ENCODE peak calls at places on chromosomes 1 and 21, in five cellular contexts. R is HTR-8/SVneo, H is foreskin fibroblast, M is ovary, A is AG08396. I is an unnamed sample.

GRCh38 chr1:225476538-225476988 is 48.7 kb upstream of the LBR start:
- DNase-seq in R (no peak), H (no peak), M (no peak), A (no peak), I (no peak)

GRCh38 chr1:184929711-184930202 is 44.6 kb downstream of the NIBAN1 start:
- DNase-seq in R (no peak), H (no peak), M (no peak), A (no peak), I (no peak)

GRCh38 chr1:41241748-41242644 is at the start of gene SCMH1:
- DNase-seq in R (no peak), H (peak), M (peak), A (peak), I (peak)

GRCh38 chr1:15703562-15703961 is 19.4 kb downstream of the PLEKHM2 start:
- DNase-seq in R (peak), H (peak), M (peak), A (peak), I (peak)

GRCh38 chr21:37208056-37208705 is 59.0 kb downstream of the VPS26C start:
- DNase-seq in R (no peak), H (peak), M (no peak), A (peak), I (no peak)

GRCh38 chr1:223504741-223505140 is 111.5 kb downstream of the CCDC185 start:
- DNase-seq in R (no peak), H (peak), M (no peak), A (peak), I (no peak)

GRCh38 chr1:115134231-115134630 is 44.9 kb upstream of the TSPAN2 start:
- DNase-seq in R (no peak), H (no peak), M (no peak), A (no peak), I (no peak)

GRCh38 chr1:1435911-1436633 is 582 bp downstream of the VWA1 start:
- DNase-seq in R (no peak), H (no peak), M (peak), A (peak), I (no peak)

GRCh38 chr1:202205523-202206190 is 12.1 kb downstream of the LGR6 start:
- DNase-seq in R (no peak), H (no peak), M (no peak), A (no peak), I (no peak)